ENCODE peak calls at places on chromosome 11, in six cellular contexts. U, E, H, Q, K and N are unnamed samples.

GRCh38 chr11:92964471-92964870 is 5.0 kb upstream of the MTNR1B start:
- DNase-seq in U (peak), E (no peak), H (peak), Q (no peak), K (no peak), N (no peak)

GRCh38 chr11:19508166-19508565 is 204.5 kb upstream of the NAV2 start:
- DNase-seq in U (peak), E (no peak), H (peak), Q (no peak), K (no peak), N (peak)

GRCh38 chr11:41786087-41786486 is 326.6 kb upstream of the LRRC4C start:
- DNase-seq in U (no peak), E (no peak), H (no peak), Q (no peak), K (peak), N (no peak)

GRCh38 chr11:1992111-1992510 is 5.5 kb downstream of the H19 start:
- DNase-seq in U (no peak), E (no peak), H (no peak), Q (no peak), K (no peak), N (no peak)

GRCh38 chr11:10305262-10305963 is 540 bp downstream of the ADM start:
- DNase-seq in U (peak), E (no peak), H (peak), Q (peak), K (no peak), N (no peak)

GRCh38 chr11:11691296-11692141 is 69.7 kb upstream of the GALNT18 start:
- DNase-seq in U (no peak), E (no peak), H (no peak), Q (no peak), K (no peak), N (no peak)

GRCh38 chr11:123103326-123103980 is 41.5 kb upstream of the HSPA8 start:
- DNase-seq in U (no peak), E (peak), H (peak), Q (no peak), K (peak), N (peak)

GRCh38 chr11:78698612-78699011 is 123.9 kb upstream of the NARS2 start:
- DNase-seq in U (no peak), E (no peak), H (no peak), Q (no peak), K (peak), N (peak)

GRCh38 chr11:99325807-99326206 is 305.1 kb downstream of the CNTN5 start:
- DNase-seq in U (no peak), E (no peak), H (no peak), Q (no peak), K (peak), N (peak)

GRCh38 chr11:129489254-129489653 is 113.6 kb downstream of the BARX2 start:
- DNase-seq in U (no peak), E (no peak), H (no peak), Q (no peak), K (no peak), N (no peak)

GRCh38 chr11:17639091-17639490 is 80.3 kb upstream of the MYOD1 start:
- DNase-seq in U (no peak), E (no peak), H (no peak), Q (no peak), K (no peak), N (no peak)

GRCh38 chr11:72824811-72825505 is 10.7 kb downstream of the ATG16L2 start:
- DNase-seq in U (no peak), E (no peak), H (no peak), Q (no peak), K (no peak), N (no peak)

GRCh38 chr11:77195071-77195705 is 67.1 kb downstream of the MYO7A start:
- DNase-seq in U (no peak), E (no peak), H (no peak), Q (peak), K (no peak), N (no peak)

GRCh38 chr11:116175707-116176106 is 597.1 kb downstream of the BUD13 start:
- DNase-seq in U (no peak), E (no peak), H (no peak), Q (no peak), K (no peak), N (no peak)

GRCh38 chr11:62242021-62242420 is at the start of gene SCGB1D2:
- DNase-seq in U (no peak), E (no peak), H (no peak), Q (no peak), K (no peak), N (no peak)

GRCh38 chr11:72778535-72779494 is 15.0 kb downstream of the STARD10 start:
- DNase-seq in U (peak), E (no peak), H (peak), Q (no peak), K (no peak), N (no peak)

GRCh38 chr11:102762414-102762813 is 18.0 kb downstream of the MMP10 start:
- DNase-seq in U (no peak), E (no peak), H (no peak), Q (no peak), K (no peak), N (peak)

GRCh38 chr11:32839308-32839707 is 9.6 kb downstream of the PRRG4 start:
- DNase-seq in U (no peak), E (no peak), H (no peak), Q (no peak), K (no peak), N (no peak)

GRCh38 chr11:62923634-62924411 is 2.7 kb upstream of the CHRM1 start:
- DNase-seq in U (no peak), E (no peak), H (no peak), Q (no peak), K (no peak), N (no peak)

GRCh38 chr11:37230865-37231264 is 632.8 kb upstream of the RAG2 start:
- DNase-seq in U (no peak), E (no peak), H (no peak), Q (no peak), K (no peak), N (no peak)

GRCh38 chr11:32905028-32905667 is 12.5 kb downstream of the QSER1 start:
- DNase-seq in U (no peak), E (no peak), H (no peak), Q (no peak), K (no peak), N (peak)

GRCh38 chr11:131717616-131718015 is 347.2 kb downstream of the NTM start:
- DNase-seq in U (no peak), E (no peak), H (no peak), Q (no peak), K (no peak), N (no peak)

GRCh38 chr11:44568358-44568705 is 2.9 kb downstream of the CD82 start:
- DNase-seq in U (no peak), E (no peak), H (no peak), Q (no peak), K (no peak), N (no peak)

GRCh38 chr11:57778318-57779037 is 16.9 kb downstream of the CTNND1 start:
- DNase-seq in U (peak), E (no peak), H (peak), Q (peak), K (peak), N (peak)

GRCh38 chr11:128917144-128917684 is 25.5 kb downstream of the TP53AIP1 start:
- DNase-seq in U (no peak), E (no peak), H (no peak), Q (no peak), K (no peak), N (no peak)

GRCh38 chr11:115919341-115920086 is 415.3 kb upstream of the CADM1 start:
- DNase-seq in U (no peak), E (no peak), H (no peak), Q (no peak), K (peak), N (no peak)

GRCh38 chr11:105524286-105524685 is 85.6 kb upstream of the GRIA4 start:
- DNase-seq in U (no peak), E (no peak), H (no peak), Q (no peak), K (no peak), N (no peak)

GRCh38 chr11:117064275-117064674 is 34.0 kb downstream of the SIK3 start:
- DNase-seq in U (no peak), E (no peak), H (no peak), Q (no peak), K (peak), N (peak)

GRCh38 chr11:44174846-44175245 is 79.4 kb downstream of the EXT2 start:
- DNase-seq in U (no peak), E (no peak), H (no peak), Q (no peak), K (no peak), N (no peak)

GRCh38 chr11:130124096-130124495 is 35.5 kb upstream of the ST14 start:
- DNase-seq in U (peak), E (no peak), H (peak), Q (peak), K (peak), N (peak)

GRCh38 chr11:2801711-2802388 is 83.7 kb downstream of the CDKN1C start:
- DNase-seq in U (peak), E (no peak), H (peak), Q (peak), K (no peak), N (no peak)

GRCh38 chr11:70756756-70757155 is 358.4 kb downstream of the CTTN start:
- DNase-seq in U (no peak), E (no peak), H (no peak), Q (no peak), K (no peak), N (no peak)

GRCh38 chr11:69430566-69430965 is 50.9 kb upstream of the LINC01488 start:
- DNase-seq in U (no peak), E (no peak), H (no peak), Q (no peak), K (no peak), N (peak)

GRCh38 chr11:69431136-69431535 is 50.3 kb upstream of the LINC01488 start:
- DNase-seq in U (no peak), E (no peak), H (no peak), Q (no peak), K (no peak), N (no peak)

GRCh38 chr11:69433741-69434140 is 47.7 kb upstream of the LINC01488 start:
- DNase-seq in U (no peak), E (no peak), H (no peak), Q (no peak), K (no peak), N (no peak)

GRCh38 chr11:69429716-69430491 is 51.6 kb upstream of the LINC01488 start:
- DNase-seq in U (no peak), E (no peak), H (no peak), Q (no peak), K (no peak), N (no peak)

GRCh38 chr11:69431893-69432738 is 49.3 kb upstream of the LINC01488 start:
- DNase-seq in U (no peak), E (no peak), H (no peak), Q (peak), K (no peak), N (no peak)
- H3K4me3 ChIP-seq in U (no peak), E (no peak), H (no peak), Q (no peak), K (no peak), N (no peak)

DNA sequence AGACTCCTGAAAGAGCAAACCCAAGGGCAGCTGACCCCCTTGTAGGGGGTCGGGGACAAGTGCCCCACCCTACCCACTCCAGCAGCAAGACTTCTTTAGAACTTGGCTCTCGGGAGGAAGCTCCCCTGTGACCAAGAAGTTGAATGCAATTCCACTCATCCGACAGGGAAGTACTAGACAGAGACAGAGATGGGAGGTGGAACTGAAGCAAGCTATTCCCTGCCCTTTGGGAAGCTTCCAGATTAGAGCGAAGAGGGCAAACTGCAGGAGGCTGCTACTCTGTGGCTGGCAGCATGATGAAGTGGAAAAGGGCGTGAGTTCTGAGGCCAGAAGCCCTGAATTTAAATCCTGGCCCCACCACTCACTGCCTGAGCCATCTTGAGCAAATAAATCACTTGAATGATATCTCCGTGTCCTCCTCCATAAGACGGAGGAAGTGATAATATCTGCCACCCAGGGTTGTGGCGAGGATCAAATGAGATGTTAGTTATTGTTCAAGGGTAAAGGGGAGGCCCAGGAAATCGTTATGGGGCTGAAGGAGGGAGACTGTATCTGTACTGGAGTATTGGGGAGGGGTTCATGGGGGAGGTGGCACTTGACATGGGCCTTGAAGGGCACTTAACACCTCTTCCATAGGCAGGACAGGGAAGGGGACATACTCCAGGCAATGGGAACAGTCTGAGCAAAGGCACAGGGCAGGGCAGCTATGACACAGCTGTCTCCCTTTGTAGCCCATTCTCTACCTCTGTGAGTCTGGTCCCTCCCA is 16.2 kb upstream of the DGKZ start:
- DNase-seq in U (no peak), E (peak), H (no peak), Q (no peak), K (no peak), N (no peak)
- H3K4me3 ChIP-seq in U (no peak), E (peak), H (no peak), Q (no peak), K (no peak), N (no peak)

GRCh38 chr11:110327508-110327907 is 31.1 kb upstream of the RDX start:
- DNase-seq in U (no peak), E (no peak), H (no peak), Q (no peak), K (no peak), N (no peak)
- H3K4me3 ChIP-seq in U (no peak), E (no peak), H (no peak), Q (no peak), K (no peak), N (no peak)

GRCh38 chr11:35725880-35726279 is 63.3 kb downstream of the TRIM44 start:
- DNase-seq in U (no peak), E (no peak), H (no peak), Q (no peak), K (peak), N (peak)

GRCh38 chr11:35735411-35735810 is 72.8 kb downstream of the TRIM44 start:
- DNase-seq in U (no peak), E (no peak), H (no peak), Q (no peak), K (peak), N (no peak)

GRCh38 chr11:35727140-35727539 is 64.6 kb downstream of the TRIM44 start:
- DNase-seq in U (no peak), E (no peak), H (no peak), Q (no peak), K (no peak), N (no peak)

GRCh38 chr11:35734669-35735068 is 72.1 kb downstream of the TRIM44 start:
- DNase-seq in U (no peak), E (no peak), H (no peak), Q (no peak), K (no peak), N (no peak)

DNA sequence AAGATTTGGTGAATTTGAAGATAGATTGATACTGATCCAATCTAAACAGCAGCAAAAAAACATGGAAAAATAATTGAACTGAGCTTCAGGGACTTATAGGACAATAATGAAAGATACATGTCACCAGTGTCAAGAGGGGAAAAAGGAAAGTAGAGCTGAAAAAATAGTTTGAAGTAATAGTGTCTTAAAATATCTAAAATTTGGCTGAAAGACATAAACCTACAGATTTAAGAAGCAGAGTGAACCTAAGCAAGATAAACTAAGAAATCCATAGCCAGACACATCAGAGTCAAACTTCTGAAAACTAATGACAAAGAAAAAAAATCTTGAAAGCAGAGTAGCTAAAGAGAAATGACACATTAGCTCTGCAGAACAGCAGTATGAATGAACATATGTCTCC is 67.7 kb downstream of the TRIM44 start:
- DNase-seq in U (no peak), E (no peak), H (no peak), Q (no peak), K (no peak), N (no peak)
- H3K4me3 ChIP-seq in U (no peak), E (no peak), H (no peak), Q (no peak), K (no peak), N (no peak)

DNA sequence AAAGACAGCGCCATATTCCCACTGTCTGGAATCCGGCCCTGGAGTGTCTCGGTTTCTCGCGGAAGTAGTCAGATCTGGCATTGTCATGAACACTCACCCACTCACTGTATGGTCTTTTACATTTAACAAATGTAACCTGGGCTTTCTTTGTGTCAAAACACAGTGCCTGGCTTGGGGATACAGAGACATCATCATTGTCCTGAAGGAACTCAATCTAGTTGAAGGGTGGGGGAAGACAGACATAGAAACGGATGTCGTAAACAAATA is 1.3 kb upstream of the NECTIN1 start:
- DNase-seq in U (no peak), E (no peak), H (no peak), Q (no peak), K (no peak), N (no peak)
- H3K4me3 ChIP-seq in U (peak), E (no peak), H (peak), Q (peak), K (peak), N (peak)

DNA sequence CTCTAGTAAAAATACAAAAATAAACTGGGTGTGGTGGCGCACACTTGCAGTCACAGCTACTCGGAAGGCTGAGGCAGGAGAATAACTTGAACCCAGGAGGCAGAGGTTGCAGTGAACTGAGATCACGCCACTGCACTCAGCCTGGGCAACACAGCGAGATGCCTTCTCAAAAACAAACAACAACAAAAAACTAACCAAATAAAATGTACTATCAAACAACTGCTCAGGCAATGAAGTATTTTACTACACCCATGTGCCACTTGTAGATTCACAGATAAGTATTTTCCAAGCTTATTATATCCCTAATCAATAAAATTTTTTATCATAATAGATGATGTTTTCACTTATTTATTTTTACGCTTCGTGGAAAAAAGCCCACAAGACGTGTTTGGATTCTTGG is 924 bp downstream of the C11orf65 start:
- DNase-seq in U (no peak), E (no peak), H (peak), Q (no peak), K (no peak), N (no peak)
- H3K4me3 ChIP-seq in U (peak), E (peak), H (peak), Q (peak), K (peak), N (peak)

GRCh38 chr11:75305993-75306392 is 45.5 kb downstream of the ARRB1 start:
- DNase-seq in U (no peak), E (no peak), H (no peak), Q (no peak), K (no peak), N (no peak)
- H3K4me3 ChIP-seq in U (no peak), E (no peak), H (no peak), Q (peak), K (no peak), N (no peak)